ENCODE peak calls at places on chromosome X, in eight cellular contexts. I is H9, A is fibroblast of lung, J is GM23248, N is brain microvascular endothelial cell, W is PC-9, Y is right atrium auricular region, V is transverse colon. G is an unnamed sample.

GRCh38 chrX:139877710-139878414 is 55.0 kb downstream of the ATP11C start:
- DNase-seq in W (no peak), I (no peak), A (peak; percentile 61), Y (no peak), J (peak; percentile 5), N (no peak), V (no peak), G (no peak)

GRCh38 chrX:51440365-51440764 is 56.0 kb downstream of the NUDT11 start:
- DNase-seq in V (no peak), Y (no peak), A (no peak), J (no peak), N (no peak), I (no peak), W (no peak), G (no peak)

GRCh38 chrX:44203791-44204190 is 139.7 kb downstream of the EFHC2 start:
- DNase-seq in J (no peak), N (no peak), A (no peak), I (no peak), W (no peak), Y (no peak), V (no peak), G (no peak)

GRCh38 chrX:18973527-18974192 is 10.3 kb downstream of the PHKA2 start:
- DNase-seq in N (no peak), J (no peak), W (no peak), I (no peak), Y (no peak), A (no peak), V (peak; percentile 23), G (no peak)

GRCh38 chrX:136652822-136653723 is 5.1 kb downstream of the CD40LG start:
- DNase-seq in A (no peak), I (no peak), W (no peak), N (no peak), Y (no peak), V (no peak), J (peak; percentile 44), G (peak; percentile 20)

GRCh38 chrX:10137516-10137915 is 19.3 kb upstream of the CLCN4 start:
- DNase-seq in I (no peak), Y (no peak), W (no peak), A (no peak), V (no peak), N (no peak), J (no peak), G (no peak)

GRCh38 chrX:154074199-154074598 is 23.3 kb downstream of the MECP2 start:
- DNase-seq in I (no peak), N (peak; percentile 27), Y (no peak), A (peak; percentile 44), J (peak; percentile 71), W (peak; percentile 77), V (no peak), G (no peak)

GRCh38 chrX:92232182-92232581 is 453.0 kb downstream of the PCDH11X start:
- DNase-seq in V (no peak), Y (no peak), J (peak; percentile 13), W (no peak), I (no peak), A (peak; percentile 24), N (no peak), G (no peak)

GRCh38 chrX:17860811-17861495 is at the start of gene RAI2:
- DNase-seq in I (peak; percentile 46), A (no peak), J (no peak), N (no peak), Y (no peak), W (no peak), V (peak; percentile 22), G (peak; percentile 40)

GRCh38 chrX:109943092-109943739 is 59.7 kb upstream of the TMEM164 start:
- DNase-seq in V (no peak), I (no peak), W (no peak), J (no peak), A (no peak), N (no peak), Y (no peak), G (no peak)

GRCh38 chrX:21225643-21226042 is 148.6 kb upstream of the CNKSR2 start:
- DNase-seq in Y (no peak), V (no peak), W (no peak), N (no peak), J (peak; percentile 60), I (no peak), A (no peak), G (no peak)
- H3K27ac ChIP-seq in Y (no peak overlapping the region), V (no peak overlapping the region), W (no peak overlapping the region), N (no peak overlapping the region), J (peak overlapping the region; percentile 21), I (no peak overlapping the region), A (no peak overlapping the region), G (no peak overlapping the region)

DNA sequence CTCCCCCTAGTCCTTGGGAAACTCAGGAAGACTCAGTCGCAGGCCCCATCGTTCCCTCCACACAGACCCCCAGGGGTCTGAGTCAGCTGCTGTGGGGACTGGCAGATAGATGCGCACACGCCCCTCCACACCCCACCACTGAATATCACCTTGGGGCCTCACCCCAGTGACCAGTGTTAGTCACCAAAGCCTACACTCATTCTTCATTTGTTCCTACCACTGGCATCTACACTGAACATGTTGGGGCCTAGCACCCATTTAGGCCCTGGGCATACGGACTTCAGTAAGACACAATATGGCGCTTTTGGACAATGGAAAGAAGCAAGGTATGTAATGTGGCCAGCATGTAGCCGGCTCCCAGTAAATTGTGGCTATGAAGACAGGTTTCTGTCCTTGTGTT is 154.1 kb upstream of the PJA1 start:
- DNase-seq in N (no peak), W (no peak), A (no peak), Y (no peak), I (no peak), J (no peak), V (no peak), G (no peak)
- H3K27ac ChIP-seq in N (no peak overlapping the region), W (no peak overlapping the region), A (no peak overlapping the region), Y (no peak overlapping the region), I (no peak overlapping the region), J (no peak overlapping the region), V (no peak overlapping the region), G (no peak overlapping the region)

DNA sequence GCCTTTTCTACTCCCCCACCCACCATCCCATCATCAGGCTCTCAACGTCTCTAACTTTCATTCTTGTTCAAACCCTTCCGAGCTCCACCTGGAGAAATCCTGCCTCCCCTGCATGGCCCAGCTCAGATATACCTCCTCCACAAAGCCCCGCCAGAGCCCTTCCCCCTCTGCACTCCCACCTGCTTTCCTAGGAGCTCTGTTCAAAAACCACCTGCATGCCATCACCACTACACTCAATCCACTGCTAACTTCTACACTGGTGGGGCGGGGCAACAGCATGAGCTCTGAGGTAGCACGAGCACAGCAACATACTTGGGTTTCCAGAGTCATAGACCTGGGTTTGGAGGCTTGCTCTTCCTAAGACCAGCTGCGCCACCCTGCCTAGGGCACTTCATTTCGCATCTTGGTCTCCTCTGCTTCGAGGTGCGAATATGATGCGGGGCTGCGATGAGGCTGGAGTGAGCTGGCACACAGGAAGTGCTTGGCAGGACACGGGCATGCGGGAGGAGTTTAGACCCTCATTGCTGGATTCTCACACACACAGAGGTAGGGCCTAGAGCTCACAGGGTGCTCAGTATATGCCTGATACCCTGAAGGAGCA is 3.5 kb downstream of the SASH3 start:
- DNase-seq in J (no peak), V (no peak), Y (no peak), N (no peak), A (no peak), I (no peak), W (no peak), G (no peak)
- H3K27ac ChIP-seq in J (no peak overlapping the region), V (no peak overlapping the region), Y (no peak overlapping the region), N (no peak overlapping the region), A (no peak overlapping the region), I (no peak overlapping the region), W (no peak overlapping the region), G (no peak overlapping the region)

GRCh38 chrX:103585421-103586313 is at the start of gene TCEAL4:
- DNase-seq in W (no peak), V (peak; percentile 68), Y (no peak), N (peak; percentile 20), J (peak; percentile 64), I (peak; percentile 83), A (peak; percentile 23), G (peak; percentile 82)
- H3K27ac ChIP-seq in W (no peak within 1 kb of the TSS), V (peak within 1 kb of the TSS; percentile 81), Y (peak within 1 kb of the TSS; percentile 90), N (peak within 1 kb of the TSS; percentile 61), J (peak within 1 kb of the TSS; percentile 54), I (no peak within 1 kb of the TSS), A (peak within 1 kb of the TSS; percentile 82), G (peak within 1 kb of the TSS; percentile 90)

G was measured in tibial artery.